ENCODE peak calls at places on chromosomes 16 and 17, in four cellular contexts. Y is tibial nerve, Q is heart right ventricle, U is HepG2. B is an unnamed sample. For H3K36me3, the result is how much of the 10 kb centered on the place peaks cover.

GRCh38 chr16:55499281-55499680 is 9.6 kb upstream of the LPCAT2 start:
- DNase-seq in Y (peak), Q (no peak), U (no peak), B (peak)

GRCh38 chr16:22623351-22623781 is 112.7 kb downstream of the NPIPB5 start:
- DNase-seq in Y (no peak), Q (no peak), U (no peak), B (no peak)

GRCh38 chr17:77677210-77677609 is 281.3 kb upstream of the TNRC6C start:
- DNase-seq in Y (no peak), Q (peak), U (no peak), B (no peak)

GRCh38 chr17:53017227-53017626 is 805.5 kb upstream of the KIF2B start:
- DNase-seq in Y (no peak), Q (no peak), U (no peak), B (no peak)

GRCh38 chr17:48123111-48123510 is 15.5 kb downstream of the SNX11 start:
- DNase-seq in Y (no peak), Q (no peak), U (no peak), B (no peak)

GRCh38 chr16:85258616-85259015 is 146.3 kb upstream of the CIBAR2 start:
- DNase-seq in Y (no peak), Q (no peak), U (no peak), B (no peak)

GRCh38 chr17:75976175-75976848 is 2.7 kb downstream of the ACOX1 start:
- DNase-seq in Y (no peak), Q (no peak), U (peak), B (no peak)

GRCh38 chr17:1787301-1787902 is 25.5 kb downstream of the SERPINF1 start:
- DNase-seq in Y (no peak), Q (peak), U (peak), B (peak)

GRCh38 chr17:78129385-78130079 is 977 bp upstream of the TMC6 start:
- DNase-seq in Y (no peak), Q (peak), U (no peak), B (no peak)

GRCh38 chr17:77607606-77608005 is 350.9 kb upstream of the TNRC6C start:
- DNase-seq in Y (no peak), Q (no peak), U (no peak), B (no peak)

GRCh38 chr16:82834156-82834758 is 207.5 kb downstream of the CDH13 start:
- DNase-seq in Y (no peak), Q (no peak), U (no peak), B (no peak)

GRCh38 chr16:66484453-66485213 is 57.5 kb downstream of the BEAN1 start:
- DNase-seq in Y (no peak), Q (no peak), U (no peak), B (peak)

GRCh38 chr16:69520800-69521602 is 44.8 kb upstream of the NFAT5 start:
- DNase-seq in Y (no peak), Q (no peak), U (peak), B (no peak)

GRCh38 chr17:63984651-63985386 is 12.1 kb upstream of the SCN4A start:
- DNase-seq in Y (peak), Q (peak), U (peak), B (no peak)

GRCh38 chr17:83191388-83192160 is 112.2 kb downstream of the METRNL start:
- DNase-seq in Y (peak), Q (no peak), U (no peak), B (peak)

GRCh38 chr16:23195415-23195978 is 13.0 kb downstream of the SCNN1G start:
- DNase-seq in Y (no peak), Q (no peak), U (no peak), B (no peak)

GRCh38 chr17:70622382-70623260 is 453.3 kb downstream of the KCNJ2 start:
- DNase-seq in Y (no peak), Q (peak), U (no peak), B (no peak)

GRCh38 chr17:36980281-36980761 is 31.6 kb downstream of the AATF start:
- DNase-seq in Y (no peak), Q (no peak), U (no peak), B (peak)

GRCh38 chr17:64240261-64240740 is 22.8 kb downstream of the TEX2 start:
- DNase-seq in Y (no peak), Q (peak), U (no peak), B (no peak)

GRCh38 chr16:4795828-4796572 is 831 bp downstream of the SMIM22 start:
- DNase-seq in Y (no peak), Q (no peak), U (no peak), B (no peak)

GRCh38 chr17:22515599-22515998 is 823.3 kb downstream of the KCNJ18 start:
- DNase-seq in Y (no peak), Q (no peak), U (no peak), B (no peak)

GRCh38 chr17:68491381-68491849 is 20.8 kb upstream of the PRKAR1A start:
- DNase-seq in Y (no peak), Q (no peak), U (no peak), B (no peak)

GRCh38 chr17:45692661-45693060 is 91.5 kb upstream of the CRHR1 start:
- DNase-seq in Y (no peak), Q (no peak), U (no peak), B (no peak)

GRCh38 chr16:64162613-64163375 is 959.1 kb downstream of the CDH11 start:
- DNase-seq in Y (no peak), Q (no peak), U (no peak), B (no peak)

GRCh38 chr16:85659805-85660511 is 28.8 kb downstream of the GINS2 start:
- DNase-seq in Y (peak), Q (peak), U (peak), B (peak)

GRCh38 chr17:81494984-81495383 is 17.6 kb downstream of the ACTG1 start:
- DNase-seq in Y (no peak), Q (peak), U (no peak), B (no peak)

GRCh38 chr17:67223924-67224323 is 21.1 kb downstream of the HELZ start:
- DNase-seq in Y (no peak), Q (no peak), U (peak), B (no peak)

GRCh38 chr17:80850817-80851216 is 140.8 kb upstream of the CHMP6 start:
- DNase-seq in Y (no peak), Q (no peak), U (no peak), B (no peak)

GRCh38 chr16:66254106-66254505 is 112.4 kb upstream of the CDH5 start:
- DNase-seq in Y (no peak), Q (no peak), U (no peak), B (no peak)

GRCh38 chr16:67731071-67731810 is 12.1 kb upstream of the GFOD2 start:
- DNase-seq in Y (no peak), Q (no peak), U (no peak), B (no peak)

GRCh38 chr16:83356266-83356665 is 451.5 kb upstream of the HSBP1 start:
- DNase-seq in Y (peak), Q (no peak), U (peak), B (no peak)

GRCh38 chr17:30351730-30352129 is 17.9 kb upstream of the TMIGD1 start:
- DNase-seq in Y (no peak), Q (no peak), U (no peak), B (no peak)

GRCh38 chr17:79607941-79608728 is 2.7 kb downstream of the RBFOX3 start:
- DNase-seq in Y (no peak), Q (peak), U (no peak), B (peak)

DNA sequence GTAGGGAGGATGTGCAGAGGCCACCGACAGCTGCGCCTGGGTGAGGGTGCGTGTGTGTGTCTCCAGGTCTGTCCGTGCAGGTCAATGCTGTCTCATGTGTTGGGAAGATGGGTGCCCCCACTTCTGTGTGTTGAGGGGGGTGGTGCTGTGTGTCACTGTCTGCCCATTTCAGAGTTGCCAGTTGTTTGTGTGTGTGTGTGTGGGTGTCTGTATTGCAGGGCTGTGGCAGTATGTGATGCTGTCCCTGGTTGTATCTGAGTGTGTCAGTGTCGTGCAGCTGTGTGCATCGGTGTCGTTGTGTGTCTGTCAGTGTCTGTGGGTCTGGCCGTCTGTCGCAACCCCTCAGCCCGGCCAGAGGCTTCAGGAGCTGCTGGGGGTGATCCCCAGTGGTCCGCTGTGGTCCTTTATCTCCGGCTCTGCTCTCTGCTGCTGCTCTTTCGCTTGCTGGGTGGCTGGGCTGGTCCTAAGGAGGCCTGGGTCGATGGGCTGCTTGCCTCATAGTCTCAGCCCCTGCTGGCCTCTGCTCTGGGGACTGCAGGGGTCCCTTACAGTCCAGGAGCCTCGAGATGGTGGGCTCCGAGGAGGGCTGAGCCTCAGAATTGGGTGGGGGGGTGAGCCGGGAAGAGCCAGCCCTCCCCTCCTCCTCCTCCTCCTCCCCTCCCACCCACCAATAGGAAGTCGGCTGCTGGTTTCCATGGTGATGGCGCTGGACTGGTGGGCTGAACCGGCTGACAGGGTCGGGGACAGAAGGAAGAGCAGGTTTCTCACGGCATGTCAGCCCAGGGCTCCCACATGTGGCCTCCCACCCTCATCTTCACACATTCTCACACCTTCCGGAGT is at the start of gene TSPOAP1:
- DNase-seq in Y (no peak), Q (no peak), U (no peak), B (no peak)
- H3K27ac ChIP-seq in Y (no peak), Q (peak), U (no peak), B (no peak)

GRCh38 chr17:40648326-40648968 is 829 bp upstream of the SMARCE1 start:
- DNase-seq in Y (no peak), Q (peak), U (peak), B (peak)
- H3K36me3 ChIP-seq in Y (under half), Q (under half), U (under half), B (under half)

GRCh38 chr17:46876926-46877325 is 25.5 kb downstream of the WNT9B start:
- DNase-seq in Y (no peak), Q (no peak), U (no peak), B (no peak)

GRCh38 chr17:46881015-46881414 is 29.6 kb downstream of the WNT9B start:
- DNase-seq in Y (no peak), Q (no peak), U (no peak), B (no peak)

GRCh38 chr17:46878055-46878454 is 26.7 kb downstream of the WNT9B start:
- DNase-seq in Y (peak), Q (peak), U (no peak), B (no peak)

GRCh38 chr17:46877466-46877865 is 26.1 kb downstream of the WNT9B start:
- DNase-seq in Y (no peak), Q (peak), U (no peak), B (no peak)

DNA sequence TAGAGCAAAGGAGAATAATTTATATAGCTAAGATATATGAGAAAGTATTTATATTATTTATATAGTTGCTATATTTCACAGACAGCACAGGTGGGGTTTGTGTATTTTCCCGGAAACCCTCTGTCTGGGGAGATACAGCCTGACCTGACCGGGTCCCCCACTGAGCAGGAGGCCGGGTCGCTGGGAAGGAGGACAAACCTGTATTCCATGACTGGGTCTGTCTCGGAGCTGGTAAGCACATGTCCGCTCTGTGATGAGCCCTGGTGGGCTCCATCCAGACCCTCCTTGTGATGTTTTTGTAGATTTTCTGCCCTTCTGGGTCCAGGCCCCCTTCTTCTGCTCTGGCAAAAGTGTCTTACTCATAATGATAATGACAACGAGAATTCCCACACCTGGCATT is 27.7 kb downstream of the WNT9B start:
- DNase-seq in Y (no peak), Q (no peak), U (no peak), B (no peak)
- H3K27ac ChIP-seq in Y (no peak), Q (peak), U (no peak), B (no peak)

DNA sequence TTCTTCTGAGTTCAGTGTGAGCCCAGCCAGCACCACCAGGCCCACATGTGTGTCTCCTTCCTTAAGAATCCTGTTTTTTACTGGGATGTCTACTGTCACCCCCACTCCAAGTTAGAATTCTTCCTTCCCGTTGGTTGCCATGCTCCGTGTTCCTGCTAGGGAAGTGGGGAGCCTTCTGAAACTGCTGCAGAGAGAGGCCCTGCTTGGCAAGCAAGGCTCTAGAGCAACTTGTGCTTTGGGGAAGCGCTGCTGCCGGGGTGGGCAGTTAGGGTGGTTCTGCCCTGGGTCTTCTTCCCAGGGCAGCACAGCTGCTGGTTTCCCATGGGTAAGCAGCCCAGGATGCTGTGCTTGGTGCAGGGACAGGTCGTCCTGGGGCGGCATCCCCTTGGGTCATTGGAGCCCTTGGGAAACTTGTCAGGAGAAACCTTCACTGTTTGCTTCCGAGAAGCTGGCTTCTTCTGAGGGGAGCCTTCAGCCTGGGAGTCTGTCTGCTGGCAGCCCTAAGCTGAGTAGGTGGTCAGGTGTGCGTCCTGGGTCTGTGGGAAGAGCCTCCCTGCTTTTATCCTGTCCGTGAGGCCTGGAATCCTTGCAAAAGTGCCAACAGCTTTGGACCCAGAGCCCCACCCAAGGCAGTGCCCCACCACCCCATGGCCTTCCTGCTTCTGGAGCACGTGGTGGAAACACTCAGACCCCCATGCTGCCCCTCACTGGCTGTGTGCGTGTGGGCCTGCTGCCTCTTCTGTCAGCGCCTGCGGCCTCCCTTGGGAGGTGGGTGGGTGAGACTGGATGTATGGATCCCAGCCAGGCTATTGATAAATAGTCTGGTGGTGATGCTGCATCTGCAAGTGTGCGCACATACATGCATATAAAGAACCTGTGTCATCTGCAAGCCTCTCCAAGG is 71.8 kb downstream of the PLD6 start:
- DNase-seq in Y (no peak), Q (peak), U (no peak), B (no peak)
- H3K36me3 ChIP-seq in Y (half or more), Q (under half), U (under half), B (half or more)

DNA sequence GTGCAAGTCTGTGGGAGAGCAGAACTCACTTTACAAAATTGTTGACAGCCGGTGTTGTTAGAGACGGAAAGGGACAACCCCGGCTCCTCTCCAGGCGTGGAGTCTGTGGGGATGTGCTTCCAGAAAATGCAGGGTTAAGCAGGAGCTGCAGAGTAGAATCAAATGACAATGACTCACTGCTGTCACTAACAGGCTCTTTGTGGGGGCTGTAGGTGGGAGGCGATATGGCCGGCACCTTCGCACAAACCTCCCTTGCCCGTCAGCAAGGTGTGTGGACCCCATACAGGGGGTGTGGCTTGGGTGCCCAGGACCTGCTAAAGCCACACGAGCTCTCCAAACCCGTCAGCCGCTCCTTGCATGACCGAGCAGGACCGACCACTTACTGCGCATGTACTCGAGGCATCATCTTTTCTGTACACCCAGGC is 5.8 kb downstream of the PDK2 start:
- DNase-seq in Y (no peak), Q (no peak), U (no peak), B (no peak)
- H3K27ac ChIP-seq in Y (peak), Q (peak), U (peak), B (no peak)

B was measured in SJSA1.